ENCODE peak calls at places on chromosomes 16 and 17, in five cellular contexts. One of them, this sample, is unnamed.

GRCh38 chr17:909642-910323 is 69.8 kb downstream of the NXN start:
- DNase-seq in stimulated activated CD4-positive, alpha-beta T cell treated with anti-CD3 and anti-CD28 coated beads, Interleukin-4, amount 100 ng/mL, for 24 hours: no peak
- DNase-seq in AG20443: peak; percentile 54
- DNase-seq in RPMI7951: no peak
- DNase-seq in right lobe of liver: peak; percentile 66
- DNase-seq in this sample: no peak

GRCh38 chr17:9123594-9124553 is 102.6 kb downstream of the NTN1 start:
- DNase-seq in RPMI7951: no peak
- DNase-seq in AG20443: peak; percentile 45
- DNase-seq in right lobe of liver: no peak
- DNase-seq in stimulated activated CD4-positive, alpha-beta T cell treated with anti-CD3 and anti-CD28 coated beads, Interleukin-4, amount 100 ng/mL, for 24 hours: no peak
- DNase-seq in this sample: no peak

GRCh38 chr17:2337811-2338657 is 733 bp downstream of the SGSM2 start:
- DNase-seq in stimulated activated CD4-positive, alpha-beta T cell treated with anti-CD3 and anti-CD28 coated beads, Interleukin-4, amount 100 ng/mL, for 24 hours: peak; percentile 58
- DNase-seq in right lobe of liver: peak; percentile 66
- DNase-seq in RPMI7951: peak; percentile 54
- DNase-seq in AG20443: peak; percentile 90
- DNase-seq in this sample: peak; percentile 28

GRCh38 chr16:86910146-86910805 is 331.9 kb downstream of the FOXL1 start:
- DNase-seq in RPMI7951: no peak
- DNase-seq in right lobe of liver: no peak
- DNase-seq in AG20443: no peak
- DNase-seq in stimulated activated CD4-positive, alpha-beta T cell treated with anti-CD3 and anti-CD28 coated beads, Interleukin-4, amount 100 ng/mL, for 24 hours: no peak
- DNase-seq in this sample: no peak

GRCh38 chr17:71084838-71085237 is 915.5 kb downstream of the KCNJ2 start:
- DNase-seq in RPMI7951: no peak
- DNase-seq in right lobe of liver: no peak
- DNase-seq in stimulated activated CD4-positive, alpha-beta T cell treated with anti-CD3 and anti-CD28 coated beads, Interleukin-4, amount 100 ng/mL, for 24 hours: no peak
- DNase-seq in AG20443: no peak
- DNase-seq in this sample: no peak

GRCh38 chr17:65572581-65573282 is 11.3 kb upstream of the AXIN2 start:
- DNase-seq in RPMI7951: no peak
- DNase-seq in right lobe of liver: no peak
- DNase-seq in stimulated activated CD4-positive, alpha-beta T cell treated with anti-CD3 and anti-CD28 coated beads, Interleukin-4, amount 100 ng/mL, for 24 hours: no peak
- DNase-seq in AG20443: no peak
- DNase-seq in this sample: no peak

GRCh38 chr17:47267354-47267828 is 13.8 kb downstream of the ITGB3 start:
- DNase-seq in right lobe of liver: no peak
- DNase-seq in stimulated activated CD4-positive, alpha-beta T cell treated with anti-CD3 and anti-CD28 coated beads, Interleukin-4, amount 100 ng/mL, for 24 hours: no peak
- DNase-seq in AG20443: peak; percentile 70
- DNase-seq in RPMI7951: peak; percentile 88
- DNase-seq in this sample: no peak

GRCh38 chr16:47886631-47887415 is 269.0 kb downstream of the ABCC12 start:
- DNase-seq in RPMI7951: peak; percentile 99
- DNase-seq in right lobe of liver: no peak
- DNase-seq in stimulated activated CD4-positive, alpha-beta T cell treated with anti-CD3 and anti-CD28 coated beads, Interleukin-4, amount 100 ng/mL, for 24 hours: no peak
- DNase-seq in AG20443: no peak
- DNase-seq in this sample: no peak

GRCh38 chr16:64823676-64824075 is 298.2 kb downstream of the CDH11 start:
- DNase-seq in AG20443: no peak
- DNase-seq in right lobe of liver: no peak
- DNase-seq in stimulated activated CD4-positive, alpha-beta T cell treated with anti-CD3 and anti-CD28 coated beads, Interleukin-4, amount 100 ng/mL, for 24 hours: no peak
- DNase-seq in RPMI7951: no peak
- DNase-seq in this sample: no peak

GRCh38 chr16:5010576-5011329 is 23.0 kb downstream of the NAGPA start:
- DNase-seq in AG20443: no peak
- DNase-seq in RPMI7951: no peak
- DNase-seq in stimulated activated CD4-positive, alpha-beta T cell treated with anti-CD3 and anti-CD28 coated beads, Interleukin-4, amount 100 ng/mL, for 24 hours: no peak
- DNase-seq in right lobe of liver: no peak
- DNase-seq in this sample: no peak

GRCh38 chr17:81716674-81716996 is 4.6 kb downstream of the SLC25A10 start:
- DNase-seq in stimulated activated CD4-positive, alpha-beta T cell treated with anti-CD3 and anti-CD28 coated beads, Interleukin-4, amount 100 ng/mL, for 24 hours: no peak
- DNase-seq in AG20443: no peak
- DNase-seq in RPMI7951: no peak
- DNase-seq in right lobe of liver: no peak
- DNase-seq in this sample: no peak

GRCh38 chr17:80279895-80280294 is 19.2 kb downstream of the RNF213 start:
- DNase-seq in right lobe of liver: peak; percentile 76
- DNase-seq in stimulated activated CD4-positive, alpha-beta T cell treated with anti-CD3 and anti-CD28 coated beads, Interleukin-4, amount 100 ng/mL, for 24 hours: no peak
- DNase-seq in RPMI7951: peak; percentile 51
- DNase-seq in AG20443: peak; percentile 90
- DNase-seq in this sample: no peak

GRCh38 chr17:3814361-3814760 is 13.4 kb upstream of the ITGAE start:
- DNase-seq in RPMI7951: no peak
- DNase-seq in right lobe of liver: no peak
- DNase-seq in stimulated activated CD4-positive, alpha-beta T cell treated with anti-CD3 and anti-CD28 coated beads, Interleukin-4, amount 100 ng/mL, for 24 hours: no peak
- DNase-seq in AG20443: no peak
- DNase-seq in this sample: no peak

GRCh38 chr17:77959926-77960521 is 1.5 kb downstream of the TNRC6C start:
- DNase-seq in AG20443: no peak
- DNase-seq in right lobe of liver: no peak
- DNase-seq in stimulated activated CD4-positive, alpha-beta T cell treated with anti-CD3 and anti-CD28 coated beads, Interleukin-4, amount 100 ng/mL, for 24 hours: peak; percentile 27
- DNase-seq in RPMI7951: no peak
- DNase-seq in this sample: no peak

GRCh38 chr16:82031116-82032084 is 3.7 kb upstream of the HSD17B2 start:
- DNase-seq in RPMI7951: peak; percentile 80
- DNase-seq in stimulated activated CD4-positive, alpha-beta T cell treated with anti-CD3 and anti-CD28 coated beads, Interleukin-4, amount 100 ng/mL, for 24 hours: no peak
- DNase-seq in AG20443: peak; percentile 75
- DNase-seq in right lobe of liver: no peak
- DNase-seq in this sample: no peak

GRCh38 chr17:79581306-79581932 is 29.4 kb downstream of the RBFOX3 start:
- DNase-seq in RPMI7951: peak; percentile 59
- DNase-seq in right lobe of liver: no peak
- DNase-seq in stimulated activated CD4-positive, alpha-beta T cell treated with anti-CD3 and anti-CD28 coated beads, Interleukin-4, amount 100 ng/mL, for 24 hours: no peak
- DNase-seq in AG20443: no peak
- DNase-seq in this sample: no peak

GRCh38 chr17:33192961-33193911 is 99.9 kb downstream of the ASIC2 start:
- DNase-seq in RPMI7951: no peak
- DNase-seq in AG20443: no peak
- DNase-seq in right lobe of liver: no peak
- DNase-seq in stimulated activated CD4-positive, alpha-beta T cell treated with anti-CD3 and anti-CD28 coated beads, Interleukin-4, amount 100 ng/mL, for 24 hours: no peak
- DNase-seq in this sample: no peak

GRCh38 chr17:65324977-65325376 is 187.8 kb downstream of the RGS9 start:
- DNase-seq in AG20443: peak; percentile 61
- DNase-seq in stimulated activated CD4-positive, alpha-beta T cell treated with anti-CD3 and anti-CD28 coated beads, Interleukin-4, amount 100 ng/mL, for 24 hours: no peak
- DNase-seq in right lobe of liver: no peak
- DNase-seq in RPMI7951: no peak
- DNase-seq in this sample: no peak

GRCh38 chr16:22117666-22118065 is 25.3 kb downstream of the VWA3A start:
- DNase-seq in RPMI7951: no peak
- DNase-seq in AG20443: no peak
- DNase-seq in right lobe of liver: no peak
- DNase-seq in stimulated activated CD4-positive, alpha-beta T cell treated with anti-CD3 and anti-CD28 coated beads, Interleukin-4, amount 100 ng/mL, for 24 hours: no peak
- DNase-seq in this sample: no peak

GRCh38 chr17:43758497-43759174 is at the start of gene SOST:
- DNase-seq in AG20443: no peak
- DNase-seq in RPMI7951: peak; percentile 9
- DNase-seq in right lobe of liver: no peak
- DNase-seq in stimulated activated CD4-positive, alpha-beta T cell treated with anti-CD3 and anti-CD28 coated beads, Interleukin-4, amount 100 ng/mL, for 24 hours: no peak
- DNase-seq in this sample: no peak

GRCh38 chr17:13596241-13596941 is 5.3 kb downstream of the HS3ST3A1 start:
- DNase-seq in RPMI7951: no peak
- DNase-seq in stimulated activated CD4-positive, alpha-beta T cell treated with anti-CD3 and anti-CD28 coated beads, Interleukin-4, amount 100 ng/mL, for 24 hours: no peak
- DNase-seq in AG20443: peak; percentile 27
- DNase-seq in right lobe of liver: no peak
- DNase-seq in this sample: no peak

GRCh38 chr16:88976359-88977027 is 514 bp downstream of the CBFA2T3 start:
- DNase-seq in RPMI7951: no peak
- DNase-seq in AG20443: no peak
- DNase-seq in right lobe of liver: no peak
- DNase-seq in stimulated activated CD4-positive, alpha-beta T cell treated with anti-CD3 and anti-CD28 coated beads, Interleukin-4, amount 100 ng/mL, for 24 hours: no peak
- DNase-seq in this sample: no peak

GRCh38 chr16:4788910-4789309 is 765 bp upstream of the SEPTIN12 start:
- DNase-seq in AG20443: no peak
- DNase-seq in right lobe of liver: no peak
- DNase-seq in stimulated activated CD4-positive, alpha-beta T cell treated with anti-CD3 and anti-CD28 coated beads, Interleukin-4, amount 100 ng/mL, for 24 hours: no peak
- DNase-seq in RPMI7951: no peak
- DNase-seq in this sample: no peak

GRCh38 chr16:30186782-30187555 is 3.6 kb downstream of the CORO1A start:
- DNase-seq in AG20443: peak; percentile 77
- DNase-seq in RPMI7951: peak; percentile 9
- DNase-seq in stimulated activated CD4-positive, alpha-beta T cell treated with anti-CD3 and anti-CD28 coated beads, Interleukin-4, amount 100 ng/mL, for 24 hours: peak; percentile 91
- DNase-seq in right lobe of liver: peak; percentile 81
- DNase-seq in this sample: peak; percentile 77

GRCh38 chr17:35082073-35082657 is 18.7 kb upstream of the RFFL start:
- DNase-seq in right lobe of liver: no peak
- DNase-seq in stimulated activated CD4-positive, alpha-beta T cell treated with anti-CD3 and anti-CD28 coated beads, Interleukin-4, amount 100 ng/mL, for 24 hours: no peak
- DNase-seq in AG20443: peak; percentile 68
- DNase-seq in RPMI7951: peak; percentile 89
- DNase-seq in this sample: no peak

GRCh38 chr17:79925242-79925957 is 86.2 kb upstream of the CBX4 start:
- DNase-seq in AG20443: peak; percentile 78
- DNase-seq in RPMI7951: peak; percentile 68
- DNase-seq in right lobe of liver: peak; percentile 85
- DNase-seq in stimulated activated CD4-positive, alpha-beta T cell treated with anti-CD3 and anti-CD28 coated beads, Interleukin-4, amount 100 ng/mL, for 24 hours: no peak
- DNase-seq in this sample: no peak

GRCh38 chr17:78645421-78646295 is 68.5 kb upstream of the DNAH17 start:
- DNase-seq in stimulated activated CD4-positive, alpha-beta T cell treated with anti-CD3 and anti-CD28 coated beads, Interleukin-4, amount 100 ng/mL, for 24 hours: peak; percentile 54
- DNase-seq in right lobe of liver: peak; percentile 86
- DNase-seq in AG20443: peak; percentile 55
- DNase-seq in RPMI7951: peak; percentile 48
- DNase-seq in this sample: peak; percentile 34

GRCh38 chr17:50428831-50429424 is 2.9 kb downstream of the ACSF2 start:
- DNase-seq in right lobe of liver: peak; percentile 73
- DNase-seq in RPMI7951: no peak
- DNase-seq in stimulated activated CD4-positive, alpha-beta T cell treated with anti-CD3 and anti-CD28 coated beads, Interleukin-4, amount 100 ng/mL, for 24 hours: no peak
- DNase-seq in AG20443: no peak
- DNase-seq in this sample: no peak

GRCh38 chr16:4067262-4068001 is 48.8 kb downstream of the ADCY9 start:
- DNase-seq in stimulated activated CD4-positive, alpha-beta T cell treated with anti-CD3 and anti-CD28 coated beads, Interleukin-4, amount 100 ng/mL, for 24 hours: no peak
- DNase-seq in RPMI7951: peak; percentile 15
- DNase-seq in right lobe of liver: no peak
- DNase-seq in AG20443: peak; percentile 88
- DNase-seq in this sample: no peak

GRCh38 chr17:77827461-77827968 is 131.0 kb upstream of the TNRC6C start:
- DNase-seq in stimulated activated CD4-positive, alpha-beta T cell treated with anti-CD3 and anti-CD28 coated beads, Interleukin-4, amount 100 ng/mL, for 24 hours: no peak
- DNase-seq in AG20443: no peak
- DNase-seq in right lobe of liver: no peak
- DNase-seq in RPMI7951: no peak
- DNase-seq in this sample: no peak

GRCh38 chr17:83079340-83079747 is at the start of gene METRNL:
- DNase-seq in RPMI7951: peak; percentile 61
- DNase-seq in stimulated activated CD4-positive, alpha-beta T cell treated with anti-CD3 and anti-CD28 coated beads, Interleukin-4, amount 100 ng/mL, for 24 hours: peak; percentile 47
- DNase-seq in AG20443: peak; percentile 95
- DNase-seq in right lobe of liver: peak; percentile 87
- DNase-seq in this sample: peak; percentile 59

GRCh38 chr17:9256361-9256943 is 235.1 kb downstream of the NTN1 start:
- DNase-seq in AG20443: no peak
- DNase-seq in right lobe of liver: no peak
- DNase-seq in stimulated activated CD4-positive, alpha-beta T cell treated with anti-CD3 and anti-CD28 coated beads, Interleukin-4, amount 100 ng/mL, for 24 hours: no peak
- DNase-seq in RPMI7951: peak; percentile 18
- DNase-seq in this sample: no peak